ENCODE peak calls at places on chromosome 19, in six cellular contexts. One of them, this sample, is unnamed.

GRCh38 chr19:18205180-18205915 is 1.5 kb upstream of the RAB3A start:
- DNase-seq in Peyer's patch: peak; percentile 74
- DNase-seq in endothelial cell of umbilical vein: peak; percentile 72
- DNase-seq in gastrocnemius medialis: peak; percentile 87
- DNase-seq in A549: no peak
- DNase-seq in ovary: peak; percentile 93
- DNase-seq in this sample: peak; percentile 96

GRCh38 chr19:44959691-44960090 is 4.5 kb downstream of the CLPTM1 start:
- DNase-seq in Peyer's patch: no peak
- DNase-seq in endothelial cell of umbilical vein: no peak
- DNase-seq in gastrocnemius medialis: no peak
- DNase-seq in A549: no peak
- DNase-seq in ovary: no peak
- DNase-seq in this sample: no peak

GRCh38 chr19:15628236-15629002 is 12.3 kb upstream of the CYP4F3 start:
- DNase-seq in Peyer's patch: no peak
- DNase-seq in endothelial cell of umbilical vein: no peak
- DNase-seq in gastrocnemius medialis: no peak
- DNase-seq in A549: no peak
- DNase-seq in ovary: no peak
- DNase-seq in this sample: no peak

GRCh38 chr19:17183858-17184271 is 31.3 kb upstream of the USE1 start:
- DNase-seq in Peyer's patch: no peak
- DNase-seq in endothelial cell of umbilical vein: no peak
- DNase-seq in gastrocnemius medialis: no peak
- DNase-seq in A549: no peak
- DNase-seq in ovary: no peak
- DNase-seq in this sample: no peak

GRCh38 chr19:16325671-16326400 is 1.2 kb downstream of the KLF2 start:
- DNase-seq in Peyer's patch: no peak
- DNase-seq in endothelial cell of umbilical vein: peak; percentile 29
- DNase-seq in gastrocnemius medialis: no peak
- DNase-seq in A549: no peak
- DNase-seq in ovary: peak; percentile 74
- DNase-seq in this sample: no peak

GRCh38 chr19:40523322-40524047 is 53.2 kb upstream of the SHKBP1 start:
- DNase-seq in Peyer's patch: peak; percentile 90
- DNase-seq in endothelial cell of umbilical vein: peak; percentile 49
- DNase-seq in gastrocnemius medialis: no peak
- DNase-seq in A549: peak; percentile 93
- DNase-seq in ovary: no peak
- DNase-seq in this sample: no peak

GRCh38 chr19:21698215-21698614 is 69.2 kb downstream of the ZNF100 start:
- DNase-seq in Peyer's patch: no peak
- DNase-seq in endothelial cell of umbilical vein: peak; percentile 2
- DNase-seq in gastrocnemius medialis: no peak
- DNase-seq in A549: no peak
- DNase-seq in ovary: no peak
- DNase-seq in this sample: no peak

GRCh38 chr19:54233941-54234340 is 8.6 kb downstream of the LILRA6 start:
- DNase-seq in Peyer's patch: no peak
- DNase-seq in endothelial cell of umbilical vein: no peak
- DNase-seq in gastrocnemius medialis: no peak
- DNase-seq in A549: no peak
- DNase-seq in ovary: no peak
- DNase-seq in this sample: no peak

GRCh38 chr19:16628984-16629691 is 1.1 kb upstream of the MED26 start:
- DNase-seq in Peyer's patch: no peak
- DNase-seq in endothelial cell of umbilical vein: peak; percentile 61
- DNase-seq in gastrocnemius medialis: peak; percentile 68
- DNase-seq in A549: no peak
- DNase-seq in ovary: peak; percentile 58
- DNase-seq in this sample: no peak

GRCh38 chr19:34598217-34599155 is 78.5 kb downstream of the SCGB2B2 start:
- DNase-seq in Peyer's patch: no peak
- DNase-seq in endothelial cell of umbilical vein: no peak
- DNase-seq in gastrocnemius medialis: no peak
- DNase-seq in A549: no peak
- DNase-seq in ovary: no peak
- DNase-seq in this sample: no peak

DNA sequence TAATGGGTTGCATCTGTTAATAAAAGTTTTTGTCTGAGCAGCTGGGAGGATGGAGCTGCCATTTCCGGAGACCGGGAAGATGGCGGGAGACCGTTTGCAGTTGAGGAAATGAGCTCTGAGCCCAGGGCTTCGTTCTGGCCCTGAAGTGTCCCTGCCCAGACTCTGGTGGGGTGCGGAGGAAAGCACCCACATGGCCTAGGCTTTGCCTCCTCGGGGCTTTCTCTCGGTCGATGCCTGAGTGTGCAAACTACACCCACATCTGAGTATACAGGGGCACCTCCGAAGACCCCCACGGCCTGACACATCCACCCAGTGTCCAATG is 15.6 kb upstream of the NANOS3 start:
- DNase-seq in Peyer's patch: no peak
- DNase-seq in endothelial cell of umbilical vein: peak; percentile 25
- DNase-seq in gastrocnemius medialis: no peak
- DNase-seq in A549: no peak
- DNase-seq in ovary: no peak
- DNase-seq in this sample: peak; percentile 90
- H3K4me3 ChIP-seq in Peyer's patch: peak overlapping the region; percentile 61
- H3K4me3 ChIP-seq in endothelial cell of umbilical vein: no peak overlapping the region
- H3K4me3 ChIP-seq in gastrocnemius medialis: peak overlapping the region; percentile 57
- H3K4me3 ChIP-seq in A549: peak overlapping the region; percentile 33
- H3K4me3 ChIP-seq in ovary: peak overlapping the region; percentile 30
- H3K4me3 ChIP-seq in this sample: peak overlapping the region; percentile 53

DNA sequence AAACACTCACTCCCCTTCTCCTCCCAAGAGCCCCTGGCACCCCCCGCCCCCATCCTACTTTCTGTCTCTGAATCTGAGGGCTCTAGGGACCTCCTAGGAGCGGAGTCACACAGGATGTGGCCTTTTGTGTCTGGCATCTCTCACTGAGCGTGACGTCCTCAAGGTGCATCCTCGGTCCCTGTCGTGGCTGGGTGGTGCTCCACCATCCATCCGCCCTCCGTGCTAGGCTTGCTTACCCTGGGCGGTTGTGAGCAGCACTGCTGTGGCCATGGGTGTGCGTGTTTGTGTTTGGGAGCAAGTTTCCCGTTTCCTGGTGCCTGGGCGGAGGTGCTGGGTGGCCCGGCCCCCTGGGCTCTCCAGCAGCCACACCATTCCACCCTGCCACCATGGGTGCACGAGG is 12.2 kb downstream of the PLEKHJ1 start:
- DNase-seq in Peyer's patch: no peak
- DNase-seq in endothelial cell of umbilical vein: no peak
- DNase-seq in gastrocnemius medialis: no peak
- DNase-seq in A549: no peak
- DNase-seq in ovary: no peak
- DNase-seq in this sample: no peak
- TF ChIP-seq POLR2A in Peyer's patch: no peak
- TF ChIP-seq POLR2A in endothelial cell of umbilical vein: no peak
- TF ChIP-seq POLR2A in gastrocnemius medialis: no peak
- TF ChIP-seq POLR2A in A549: no peak
- TF ChIP-seq POLR2A in ovary: no peak
- TF ChIP-seq POLR2A in this sample: no peak

GRCh38 chr19:58400916-58401824 is 5.7 kb downstream of the RNF225 start:
- DNase-seq in Peyer's patch: peak; percentile 99
- DNase-seq in endothelial cell of umbilical vein: peak; percentile 100
- DNase-seq in gastrocnemius medialis: peak; percentile 99
- DNase-seq in A549: peak; percentile 97
- DNase-seq in ovary: peak; percentile 100
- DNase-seq in this sample: peak; percentile 100
- TF ChIP-seq CTCF in Peyer's patch: peak; percentile 11
- TF ChIP-seq CTCF in endothelial cell of umbilical vein: no peak
- TF ChIP-seq CTCF in gastrocnemius medialis: no peak
- TF ChIP-seq CTCF in A549: no peak
- TF ChIP-seq CTCF in ovary: no peak
- TF ChIP-seq CTCF in this sample: no peak

DNA sequence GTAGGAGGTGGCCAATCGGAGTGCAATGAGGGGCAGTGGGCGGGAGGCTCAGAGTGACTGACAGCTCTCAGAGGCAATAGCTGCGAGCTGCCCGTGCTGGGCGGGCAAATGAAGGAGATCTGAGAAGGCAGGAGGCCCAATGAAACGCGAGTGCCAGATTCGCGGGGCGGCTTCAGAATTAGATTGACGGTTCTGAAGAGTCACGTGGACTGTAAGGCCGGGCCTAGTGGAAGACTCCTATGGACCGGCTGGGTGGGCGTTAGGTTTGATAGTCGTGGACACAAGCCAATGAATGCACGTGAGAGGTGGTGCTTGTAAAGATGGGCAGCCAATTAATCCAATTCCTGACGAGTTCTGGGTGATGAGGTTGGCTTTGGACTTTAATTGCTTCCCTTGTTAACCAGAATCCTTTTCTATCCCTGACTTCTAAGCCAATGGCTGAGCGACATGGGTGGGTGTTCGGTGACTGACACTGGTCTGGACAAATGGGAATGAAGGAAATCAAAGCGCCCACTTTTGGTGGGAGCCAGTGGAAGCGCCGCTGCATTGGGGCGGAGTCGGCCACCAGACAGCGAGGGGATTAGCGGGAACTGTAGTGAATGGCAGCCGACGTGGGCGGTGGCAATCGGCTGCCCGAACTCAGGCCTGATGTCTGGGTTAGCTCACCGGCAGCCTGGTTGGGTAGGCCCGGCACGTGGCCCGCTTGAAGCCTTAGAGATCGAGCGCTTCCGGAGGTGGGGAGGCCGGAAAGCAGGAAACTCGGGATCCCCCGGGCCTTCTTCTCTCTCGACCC is 524 bp upstream of the KHSRP start:
- DNase-seq in Peyer's patch: peak; percentile 99
- DNase-seq in endothelial cell of umbilical vein: peak; percentile 100
- DNase-seq in gastrocnemius medialis: peak; percentile 100
- DNase-seq in A549: peak; percentile 97
- DNase-seq in ovary: peak; percentile 100
- DNase-seq in this sample: peak; percentile 100
- H3K4me3 ChIP-seq in Peyer's patch: peak overlapping the region; percentile 37
- H3K4me3 ChIP-seq in endothelial cell of umbilical vein: no peak overlapping the region
- H3K4me3 ChIP-seq in gastrocnemius medialis: peak overlapping the region; percentile 81
- H3K4me3 ChIP-seq in A549: peak overlapping the region; percentile 15
- H3K4me3 ChIP-seq in ovary: peak overlapping the region; percentile 12
- H3K4me3 ChIP-seq in this sample: peak overlapping the region; percentile 82

DNA sequence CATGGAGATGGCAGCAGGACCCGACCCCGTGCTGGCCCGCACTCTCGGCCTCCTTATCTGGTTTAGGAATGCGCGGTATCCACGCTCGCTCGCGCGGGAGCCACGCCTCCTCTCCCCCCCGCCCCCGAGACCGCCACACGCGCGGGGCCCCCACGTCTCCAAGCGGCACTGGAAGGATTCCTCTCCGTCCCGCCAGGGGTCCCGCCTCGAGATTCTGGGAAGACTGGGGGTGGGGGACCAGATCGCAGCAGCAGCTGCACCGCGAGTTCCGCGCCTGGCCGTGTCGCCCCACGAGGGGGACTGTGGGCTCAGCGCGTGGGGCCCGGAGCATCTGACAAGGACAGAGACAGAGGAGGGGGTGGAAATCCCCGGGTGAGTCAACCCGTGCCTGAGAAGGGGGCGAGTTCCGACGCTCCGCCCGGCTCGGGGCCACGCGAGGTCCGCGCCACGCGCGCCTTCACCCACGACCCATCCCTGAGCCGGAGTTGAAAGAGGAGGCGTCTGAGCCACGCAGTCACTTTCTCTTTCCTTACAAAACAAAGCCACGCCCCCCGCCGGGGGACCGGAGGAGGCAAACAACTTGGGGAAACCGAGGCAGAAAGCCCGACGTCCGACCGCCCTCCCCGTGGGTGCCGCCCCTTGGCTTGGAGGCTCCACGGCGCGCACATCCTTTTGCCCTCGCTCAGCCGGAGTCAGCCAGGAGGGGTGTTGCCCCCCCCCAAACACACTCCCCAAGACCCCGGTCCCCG is 802 bp downstream of the S1PR2 start:
- DNase-seq in Peyer's patch: no peak
- DNase-seq in endothelial cell of umbilical vein: no peak
- DNase-seq in gastrocnemius medialis: no peak
- DNase-seq in A549: no peak
- DNase-seq in ovary: peak; percentile 72
- DNase-seq in this sample: no peak
- TF ChIP-seq POLR2A in Peyer's patch: no peak
- TF ChIP-seq POLR2A in endothelial cell of umbilical vein: no peak
- TF ChIP-seq POLR2A in gastrocnemius medialis: no peak
- TF ChIP-seq POLR2A in A549: no peak
- TF ChIP-seq POLR2A in ovary: peak; percentile 27
- TF ChIP-seq POLR2A in this sample: no peak

DNA sequence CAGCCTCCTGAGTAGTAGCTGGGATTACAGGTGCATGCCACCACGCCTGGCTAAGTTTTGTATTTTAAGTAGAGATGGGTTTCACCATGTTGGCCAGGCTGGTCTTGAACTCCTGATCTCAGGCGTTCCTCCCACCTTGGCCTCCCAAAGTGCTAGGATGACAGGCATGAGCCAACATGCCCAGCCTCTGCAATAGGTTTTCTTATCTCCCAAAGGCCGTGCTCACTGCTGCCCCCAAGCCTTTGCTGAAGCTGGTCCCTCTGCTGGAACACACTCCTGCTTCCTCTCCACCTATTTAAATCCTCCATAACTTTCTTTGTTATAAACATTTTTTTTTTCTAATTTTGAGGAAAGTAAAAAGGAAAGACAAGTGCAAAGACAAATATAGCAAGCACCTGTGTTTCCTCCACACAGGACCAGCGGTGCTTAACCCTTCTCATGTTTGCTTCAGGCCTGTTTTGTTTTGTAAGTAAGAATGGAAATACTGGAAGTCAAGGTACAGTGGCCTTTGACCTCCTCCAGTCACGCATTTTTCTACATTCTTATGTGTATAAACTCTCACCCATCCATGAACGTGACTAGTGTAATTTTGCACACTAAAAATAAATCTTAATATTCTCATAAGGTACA is 14.5 kb upstream of the TNFAIP8L1 start:
- DNase-seq in Peyer's patch: no peak
- DNase-seq in endothelial cell of umbilical vein: peak; percentile 42
- DNase-seq in gastrocnemius medialis: no peak
- DNase-seq in A549: peak; percentile 36
- DNase-seq in ovary: no peak
- DNase-seq in this sample: no peak
- TF ChIP-seq CTCF in Peyer's patch: no peak
- TF ChIP-seq CTCF in endothelial cell of umbilical vein: peak; percentile 49
- TF ChIP-seq CTCF in gastrocnemius medialis: no peak
- TF ChIP-seq CTCF in A549: peak; percentile 33
- TF ChIP-seq CTCF in ovary: no peak
- TF ChIP-seq CTCF in this sample: no peak

GRCh38 chr19:46493236-46494114 is 2.2 kb downstream of the PNMA8B start:
- DNase-seq in Peyer's patch: no peak
- DNase-seq in endothelial cell of umbilical vein: no peak
- DNase-seq in gastrocnemius medialis: no peak
- DNase-seq in A549: no peak
- DNase-seq in ovary: peak; percentile 67
- DNase-seq in this sample: no peak
- H3K4me3 ChIP-seq in Peyer's patch: peak overlapping the region; percentile 38
- H3K4me3 ChIP-seq in endothelial cell of umbilical vein: no peak overlapping the region
- H3K4me3 ChIP-seq in gastrocnemius medialis: peak overlapping the region; percentile 43
- H3K4me3 ChIP-seq in A549: no peak overlapping the region
- H3K4me3 ChIP-seq in ovary: peak overlapping the region; percentile 34
- H3K4me3 ChIP-seq in this sample: peak overlapping the region; percentile 50

GRCh38 chr19:52028027-52028779 is at the start of gene ZNF614:
- DNase-seq in Peyer's patch: peak; percentile 90
- DNase-seq in endothelial cell of umbilical vein: peak; percentile 92
- DNase-seq in gastrocnemius medialis: peak; percentile 68
- DNase-seq in A549: peak; percentile 81
- DNase-seq in ovary: peak; percentile 82
- DNase-seq in this sample: peak; percentile 95
- TF ChIP-seq POLR2A in Peyer's patch: peak; percentile 48
- TF ChIP-seq POLR2A in endothelial cell of umbilical vein: peak; percentile 86
- TF ChIP-seq POLR2A in gastrocnemius medialis: peak; percentile 41
- TF ChIP-seq POLR2A in A549: peak; percentile 62
- TF ChIP-seq POLR2A in ovary: peak; percentile 35
- TF ChIP-seq POLR2A in this sample: peak; percentile 15

GRCh38 chr19:6802336-6803035 is 30.0 kb downstream of the VAV1 start:
- DNase-seq in Peyer's patch: no peak
- DNase-seq in endothelial cell of umbilical vein: peak; percentile 9
- DNase-seq in gastrocnemius medialis: peak; percentile 16
- DNase-seq in A549: peak; percentile 25
- DNase-seq in ovary: no peak
- DNase-seq in this sample: peak; percentile 92
- TF ChIP-seq CTCF in Peyer's patch: no peak
- TF ChIP-seq CTCF in endothelial cell of umbilical vein: no peak
- TF ChIP-seq CTCF in gastrocnemius medialis: no peak
- TF ChIP-seq CTCF in A549: no peak
- TF ChIP-seq CTCF in ovary: no peak
- TF ChIP-seq CTCF in this sample: no peak

This sample was measured in esophagus muscularis mucosa.